ENCODE peak calls at places on chromosomes 11 and 22, in five cellular contexts. One of them, this sample, is unnamed.

GRCh38 chr11:2928605-2929510 is at the start of gene PHLDA2:
- DNase-seq in heart right ventricle: peak; percentile 39
- DNase-seq in tibial artery: peak; percentile 76
- DNase-seq in PC-9: no peak
- DNase-seq in psoas muscle: peak; percentile 61
- DNase-seq in this sample: peak; percentile 87

GRCh38 chr22:27045103-27045940 is 387.9 kb downstream of the MIAT start:
- DNase-seq in heart right ventricle: no peak
- DNase-seq in tibial artery: no peak
- DNase-seq in PC-9: no peak
- DNase-seq in psoas muscle: no peak
- DNase-seq in this sample: no peak

GRCh38 chr22:23673826-23674690 is 16.8 kb upstream of the RGL4 start:
- DNase-seq in heart right ventricle: no peak
- DNase-seq in PC-9: no peak
- DNase-seq in psoas muscle: peak; percentile 32
- DNase-seq in tibial artery: no peak
- DNase-seq in this sample: no peak

GRCh38 chr11:31500560-31500959 is 8.9 kb downstream of the IMMP1L start:
- DNase-seq in PC-9: no peak
- DNase-seq in psoas muscle: no peak
- DNase-seq in heart right ventricle: no peak
- DNase-seq in tibial artery: no peak
- DNase-seq in this sample: no peak

GRCh38 chr11:99548264-99548663 is 527.5 kb downstream of the CNTN5 start:
- DNase-seq in heart right ventricle: no peak
- DNase-seq in psoas muscle: no peak
- DNase-seq in tibial artery: no peak
- DNase-seq in PC-9: no peak
- DNase-seq in this sample: no peak

GRCh38 chr11:22624742-22625447 is 728 bp downstream of the FANCF start:
- DNase-seq in tibial artery: peak; percentile 74
- DNase-seq in psoas muscle: peak; percentile 81
- DNase-seq in PC-9: no peak
- DNase-seq in heart right ventricle: peak; percentile 55
- DNase-seq in this sample: peak; percentile 74

GRCh38 chr11:62132188-62132587 is 8.4 kb downstream of the INCENP start:
- DNase-seq in psoas muscle: no peak
- DNase-seq in PC-9: peak; percentile 65
- DNase-seq in heart right ventricle: no peak
- DNase-seq in tibial artery: peak; percentile 50
- DNase-seq in this sample: peak; percentile 29

GRCh38 chr11:31509412-31510345 is at the start of the genes ELP4 and IMMP1L:
- DNase-seq in PC-9: peak; percentile 95
- DNase-seq in tibial artery: peak; percentile 97
- DNase-seq in heart right ventricle: peak; percentile 98
- DNase-seq in psoas muscle: peak; percentile 97
- DNase-seq in this sample: peak; percentile 90

GRCh38 chr22:36360871-36361383 is 26.8 kb downstream of the MYH9 start:
- DNase-seq in PC-9: peak; percentile 76
- DNase-seq in tibial artery: no peak
- DNase-seq in psoas muscle: no peak
- DNase-seq in heart right ventricle: no peak
- DNase-seq in this sample: no peak

GRCh38 chr22:25399649-25400151 is 164.8 kb upstream of the GRK3 start:
- DNase-seq in psoas muscle: no peak
- DNase-seq in tibial artery: no peak
- DNase-seq in PC-9: no peak
- DNase-seq in heart right ventricle: no peak
- DNase-seq in this sample: no peak

GRCh38 chr22:39256979-39257378 is 12.2 kb upstream of the PDGFB start:
- DNase-seq in PC-9: no peak
- DNase-seq in psoas muscle: no peak
- DNase-seq in heart right ventricle: no peak
- DNase-seq in tibial artery: no peak
- DNase-seq in this sample: no peak

GRCh38 chr11:93020248-93021088 is 51.0 kb downstream of the MTNR1B start:
- DNase-seq in tibial artery: no peak
- DNase-seq in PC-9: peak; percentile 7
- DNase-seq in psoas muscle: no peak
- DNase-seq in heart right ventricle: no peak
- DNase-seq in this sample: no peak

GRCh38 chr22:49760280-49760629 is 67.4 kb downstream of the BRD1 start:
- DNase-seq in heart right ventricle: no peak
- DNase-seq in PC-9: no peak
- DNase-seq in tibial artery: no peak
- DNase-seq in psoas muscle: no peak
- DNase-seq in this sample: peak; percentile 4

GRCh38 chr22:43993072-43993760 is 30.9 kb upstream of the PARVB start:
- DNase-seq in heart right ventricle: peak; percentile 46
- DNase-seq in tibial artery: no peak
- DNase-seq in psoas muscle: peak; percentile 76
- DNase-seq in PC-9: peak; percentile 44
- DNase-seq in this sample: peak; percentile 75

GRCh38 chr22:40665312-40665711 is 14.0 kb upstream of the MCHR1 start:
- DNase-seq in tibial artery: peak; percentile 94
- DNase-seq in heart right ventricle: peak; percentile 75
- DNase-seq in psoas muscle: peak; percentile 65
- DNase-seq in PC-9: no peak
- DNase-seq in this sample: no peak

GRCh38 chr11:126477526-126478275 is 122.2 kb downstream of the ST3GAL4 start:
- DNase-seq in tibial artery: no peak
- DNase-seq in heart right ventricle: no peak
- DNase-seq in psoas muscle: peak; percentile 40
- DNase-seq in PC-9: no peak
- DNase-seq in this sample: no peak

GRCh38 chr22:32080904-32081303 is 37.8 kb downstream of the SLC5A1 start:
- DNase-seq in heart right ventricle: no peak
- DNase-seq in tibial artery: no peak
- DNase-seq in psoas muscle: no peak
- DNase-seq in PC-9: peak; percentile 20
- DNase-seq in this sample: no peak

GRCh38 chr22:47613606-47614350 is 851.3 kb downstream of the TBC1D22A start:
- DNase-seq in heart right ventricle: no peak
- DNase-seq in tibial artery: peak; percentile 48
- DNase-seq in PC-9: no peak
- DNase-seq in psoas muscle: peak; percentile 1
- DNase-seq in this sample: no peak
- H3K27ac ChIP-seq in heart right ventricle: no peak overlapping the region
- H3K27ac ChIP-seq in tibial artery: no peak overlapping the region
- H3K27ac ChIP-seq in PC-9: no peak overlapping the region
- H3K27ac ChIP-seq in psoas muscle: no peak overlapping the region
- H3K27ac ChIP-seq in this sample: no peak overlapping the region

GRCh38 chr11:68441466-68442230 is 18.9 kb upstream of the PPP6R3 start:
- DNase-seq in psoas muscle: peak; percentile 23
- DNase-seq in tibial artery: no peak
- DNase-seq in PC-9: no peak
- DNase-seq in heart right ventricle: no peak
- DNase-seq in this sample: peak; percentile 32

GRCh38 chr11:68437927-68438657 is 22.5 kb upstream of the PPP6R3 start:
- DNase-seq in PC-9: no peak
- DNase-seq in tibial artery: no peak
- DNase-seq in heart right ventricle: no peak
- DNase-seq in psoas muscle: no peak
- DNase-seq in this sample: peak; percentile 79

GRCh38 chr11:68439355-68440065 is 21.0 kb upstream of the PPP6R3 start:
- DNase-seq in heart right ventricle: no peak
- DNase-seq in psoas muscle: no peak
- DNase-seq in PC-9: no peak
- DNase-seq in tibial artery: no peak
- DNase-seq in this sample: no peak

GRCh38 chr11:68438658-68439259 is 21.8 kb upstream of the PPP6R3 start:
- DNase-seq in PC-9: no peak
- DNase-seq in psoas muscle: no peak
- DNase-seq in tibial artery: no peak
- DNase-seq in heart right ventricle: no peak
- DNase-seq in this sample: no peak

GRCh38 chr11:68440254-68440653 is 20.3 kb upstream of the PPP6R3 start:
- DNase-seq in heart right ventricle: no peak
- DNase-seq in psoas muscle: no peak
- DNase-seq in PC-9: no peak
- DNase-seq in tibial artery: no peak
- DNase-seq in this sample: peak; percentile 35
- H3K4me3 ChIP-seq in heart right ventricle: no peak overlapping the region
- H3K4me3 ChIP-seq in psoas muscle: no peak overlapping the region
- H3K4me3 ChIP-seq in PC-9: no peak overlapping the region
- H3K4me3 ChIP-seq in tibial artery: no peak overlapping the region
- H3K4me3 ChIP-seq in this sample: no peak overlapping the region

GRCh38 chr22:37920131-37920530 is 14.0 kb downstream of the MICALL1 start:
- DNase-seq in tibial artery: no peak
- DNase-seq in PC-9: no peak
- DNase-seq in heart right ventricle: no peak
- DNase-seq in psoas muscle: peak; percentile 42
- DNase-seq in this sample: no peak
- H3K27ac ChIP-seq in tibial artery: no peak overlapping the region
- H3K27ac ChIP-seq in PC-9: no peak overlapping the region
- H3K27ac ChIP-seq in heart right ventricle: no peak overlapping the region
- H3K27ac ChIP-seq in psoas muscle: no peak overlapping the region
- H3K27ac ChIP-seq in this sample: peak overlapping the region; percentile 34

GRCh38 chr11:41394562-41395160 is 64.8 kb downstream of the LRRC4C start:
- DNase-seq in tibial artery: no peak
- DNase-seq in psoas muscle: no peak
- DNase-seq in PC-9: no peak
- DNase-seq in heart right ventricle: no peak
- DNase-seq in this sample: no peak
- H3K4me3 ChIP-seq in tibial artery: no peak overlapping the region
- H3K4me3 ChIP-seq in psoas muscle: no peak overlapping the region
- H3K4me3 ChIP-seq in PC-9: no peak overlapping the region
- H3K4me3 ChIP-seq in heart right ventricle: no peak overlapping the region
- H3K4me3 ChIP-seq in this sample: no peak overlapping the region

DNA sequence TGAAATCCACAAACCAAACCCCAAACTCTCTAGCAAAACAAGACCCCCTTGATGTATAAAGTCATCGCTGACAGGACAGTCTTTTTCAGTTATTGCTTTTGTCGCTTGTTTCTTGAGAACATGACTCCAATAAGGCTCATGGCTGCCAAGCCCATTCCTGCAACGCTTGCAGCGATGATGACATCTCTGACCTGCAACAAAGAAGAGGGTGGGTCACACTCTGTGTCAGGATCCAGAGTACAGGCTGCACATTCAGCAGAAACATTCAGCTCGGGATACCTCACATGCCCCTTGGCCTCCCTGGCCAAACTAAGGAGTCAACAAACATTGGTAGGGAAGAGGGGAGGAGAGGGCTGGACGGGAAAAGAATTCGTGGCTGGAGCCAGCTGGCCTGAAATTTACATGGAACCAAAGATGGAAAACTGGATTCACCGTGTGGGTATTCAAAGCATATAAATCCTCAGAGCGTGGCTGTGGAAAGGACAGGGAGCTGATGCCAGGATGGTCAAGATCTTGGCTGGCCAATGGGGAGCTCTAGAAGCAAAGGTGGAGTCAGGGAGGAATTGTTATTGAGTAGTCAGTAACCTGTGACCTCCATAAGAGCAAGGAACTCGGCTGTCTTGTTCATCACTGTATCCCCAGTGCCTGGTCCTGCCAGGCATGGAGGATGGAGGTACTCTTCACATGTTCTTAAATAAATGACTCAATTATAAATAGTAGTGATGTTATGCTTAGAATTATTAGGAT is 11.8 kb upstream of the PLAAT2 start:
- DNase-seq in psoas muscle: peak; percentile 75
- DNase-seq in tibial artery: peak; percentile 81
- DNase-seq in heart right ventricle: peak; percentile 31
- DNase-seq in PC-9: no peak
- DNase-seq in this sample: no peak
- H3K27ac ChIP-seq in psoas muscle: peak overlapping the region; percentile 74
- H3K27ac ChIP-seq in tibial artery: peak overlapping the region; percentile 54
- H3K27ac ChIP-seq in heart right ventricle: peak overlapping the region; percentile 28
- H3K27ac ChIP-seq in PC-9: no peak overlapping the region
- H3K27ac ChIP-seq in this sample: peak overlapping the region; percentile 74

GRCh38 chr11:1532606-1533341 is 39.3 kb downstream of the DUSP8 start:
- DNase-seq in PC-9: no peak
- DNase-seq in tibial artery: no peak
- DNase-seq in heart right ventricle: no peak
- DNase-seq in psoas muscle: no peak
- DNase-seq in this sample: peak; percentile 28
- H3K4me3 ChIP-seq in PC-9: no peak overlapping the region
- H3K4me3 ChIP-seq in tibial artery: no peak overlapping the region
- H3K4me3 ChIP-seq in heart right ventricle: no peak overlapping the region
- H3K4me3 ChIP-seq in psoas muscle: peak overlapping the region; percentile 14
- H3K4me3 ChIP-seq in this sample: no peak overlapping the region

GRCh38 chr11:112793416-112793815 is 167.8 kb upstream of the NCAM1 start:
- DNase-seq in tibial artery: no peak
- DNase-seq in PC-9: no peak
- DNase-seq in psoas muscle: no peak
- DNase-seq in heart right ventricle: no peak
- DNase-seq in this sample: no peak
- H3K27ac ChIP-seq in tibial artery: no peak overlapping the region
- H3K27ac ChIP-seq in PC-9: no peak overlapping the region
- H3K27ac ChIP-seq in psoas muscle: no peak overlapping the region
- H3K27ac ChIP-seq in heart right ventricle: no peak overlapping the region
- H3K27ac ChIP-seq in this sample: no peak overlapping the region

GRCh38 chr22:46072981-46073682 is 77.2 kb upstream of the PPARA start:
- DNase-seq in tibial artery: peak; percentile 61
- DNase-seq in psoas muscle: peak; percentile 44
- DNase-seq in heart right ventricle: no peak
- DNase-seq in PC-9: no peak
- DNase-seq in this sample: peak; percentile 24
- H3K4me3 ChIP-seq in tibial artery: peak overlapping the region; percentile 90
- H3K4me3 ChIP-seq in psoas muscle: peak overlapping the region; percentile 95
- H3K4me3 ChIP-seq in heart right ventricle: peak overlapping the region; percentile 69
- H3K4me3 ChIP-seq in PC-9: peak overlapping the region; percentile 99
- H3K4me3 ChIP-seq in this sample: peak overlapping the region; percentile 75

GRCh38 chr11:65444314-65445051 is 21.9 kb downstream of the NEAT1 start:
- DNase-seq in tibial artery: peak; percentile 74
- DNase-seq in heart right ventricle: no peak
- DNase-seq in PC-9: peak; percentile 29
- DNase-seq in psoas muscle: peak; percentile 77
- DNase-seq in this sample: peak; percentile 38
- H3K27ac ChIP-seq in tibial artery: peak overlapping the region; percentile 67
- H3K27ac ChIP-seq in heart right ventricle: peak overlapping the region; percentile 50
- H3K27ac ChIP-seq in PC-9: peak overlapping the region; percentile 12
- H3K27ac ChIP-seq in psoas muscle: peak overlapping the region; percentile 79
- H3K27ac ChIP-seq in this sample: peak overlapping the region; percentile 22